ENCODE peak calls at places on chromosomes 7 and 10, in ten cellular contexts. One of them, this sample, is unnamed.

GRCh38 chr7:79820387-79820786 is 314.2 kb upstream of the GNAI1 start:
- DNase-seq in effector memory CD8-positive, alpha-beta T cell: no peak
- DNase-seq in activated T-cell treated with anti-CD3 and anti-CD28 coated beads, Interleukin-2, amount 50 U/mL, for 24 hours: no peak
- DNase-seq in NCI-H1417: peak; percentile 90
- DNase-seq in astrocyte: peak; percentile 48
- DNase-seq in activated gamma-delta T cell treated with Interleukin-2 at 50 U/mL for 16 hours: no peak
- DNase-seq in dermis microvascular lymphatic vessel endothelial cell: no peak
- DNase-seq in midbrain: peak; percentile 55
- DNase-seq in RWPE1: peak; percentile 10
- DNase-seq in HTR-8/SVneo: peak; percentile 0
- DNase-seq in this sample: peak; percentile 79

GRCh38 chr7:25952277-25953057 is 199.5 kb upstream of the NFE2L3 start:
- DNase-seq in effector memory CD8-positive, alpha-beta T cell: no peak
- DNase-seq in activated T-cell treated with anti-CD3 and anti-CD28 coated beads, Interleukin-2, amount 50 U/mL, for 24 hours: no peak
- DNase-seq in NCI-H1417: peak; percentile 91
- DNase-seq in astrocyte: no peak
- DNase-seq in activated gamma-delta T cell treated with Interleukin-2 at 50 U/mL for 16 hours: no peak
- DNase-seq in dermis microvascular lymphatic vessel endothelial cell: no peak
- DNase-seq in midbrain: no peak
- DNase-seq in RWPE1: no peak
- DNase-seq in HTR-8/SVneo: no peak
- DNase-seq in this sample: no peak

GRCh38 chr7:117124585-117125220 is 171.4 kb downstream of the ST7 start:
- DNase-seq in effector memory CD8-positive, alpha-beta T cell: peak; percentile 9
- DNase-seq in activated T-cell treated with anti-CD3 and anti-CD28 coated beads, Interleukin-2, amount 50 U/mL, for 24 hours: peak; percentile 53
- DNase-seq in NCI-H1417: peak; percentile 92
- DNase-seq in astrocyte: peak; percentile 95
- DNase-seq in activated gamma-delta T cell treated with Interleukin-2 at 50 U/mL for 16 hours: no peak
- DNase-seq in dermis microvascular lymphatic vessel endothelial cell: peak; percentile 99
- DNase-seq in midbrain: no peak
- DNase-seq in RWPE1: peak; percentile 37
- DNase-seq in HTR-8/SVneo: peak; percentile 29
- DNase-seq in this sample: peak; percentile 41

GRCh38 chr7:22632674-22633073 is 94.3 kb upstream of the IL6 start:
- DNase-seq in effector memory CD8-positive, alpha-beta T cell: no peak
- DNase-seq in activated T-cell treated with anti-CD3 and anti-CD28 coated beads, Interleukin-2, amount 50 U/mL, for 24 hours: no peak
- DNase-seq in NCI-H1417: no peak
- DNase-seq in astrocyte: peak; percentile 70
- DNase-seq in activated gamma-delta T cell treated with Interleukin-2 at 50 U/mL for 16 hours: no peak
- DNase-seq in dermis microvascular lymphatic vessel endothelial cell: peak; percentile 89
- DNase-seq in midbrain: no peak
- DNase-seq in RWPE1: no peak
- DNase-seq in HTR-8/SVneo: no peak
- DNase-seq in this sample: no peak

GRCh38 chr10:71456631-71457030 is 59.9 kb downstream of the CDH23 start:
- DNase-seq in effector memory CD8-positive, alpha-beta T cell: no peak
- DNase-seq in activated T-cell treated with anti-CD3 and anti-CD28 coated beads, Interleukin-2, amount 50 U/mL, for 24 hours: no peak
- DNase-seq in NCI-H1417: no peak
- DNase-seq in astrocyte: no peak
- DNase-seq in activated gamma-delta T cell treated with Interleukin-2 at 50 U/mL for 16 hours: no peak
- DNase-seq in dermis microvascular lymphatic vessel endothelial cell: no peak
- DNase-seq in midbrain: no peak
- DNase-seq in RWPE1: no peak
- DNase-seq in HTR-8/SVneo: no peak
- DNase-seq in this sample: no peak

GRCh38 chr7:155267023-155267422 is 30.7 kb upstream of the INSIG1 start:
- DNase-seq in effector memory CD8-positive, alpha-beta T cell: no peak
- DNase-seq in activated T-cell treated with anti-CD3 and anti-CD28 coated beads, Interleukin-2, amount 50 U/mL, for 24 hours: no peak
- DNase-seq in NCI-H1417: no peak
- DNase-seq in astrocyte: no peak
- DNase-seq in activated gamma-delta T cell treated with Interleukin-2 at 50 U/mL for 16 hours: no peak
- DNase-seq in dermis microvascular lymphatic vessel endothelial cell: no peak
- DNase-seq in midbrain: no peak
- DNase-seq in RWPE1: no peak
- DNase-seq in HTR-8/SVneo: no peak
- DNase-seq in this sample: no peak

GRCh38 chr7:79810945-79811344 is 323.7 kb upstream of the GNAI1 start:
- DNase-seq in effector memory CD8-positive, alpha-beta T cell: no peak
- DNase-seq in activated T-cell treated with anti-CD3 and anti-CD28 coated beads, Interleukin-2, amount 50 U/mL, for 24 hours: no peak
- DNase-seq in NCI-H1417: no peak
- DNase-seq in astrocyte: no peak
- DNase-seq in activated gamma-delta T cell treated with Interleukin-2 at 50 U/mL for 16 hours: no peak
- DNase-seq in dermis microvascular lymphatic vessel endothelial cell: no peak
- DNase-seq in midbrain: no peak
- DNase-seq in RWPE1: no peak
- DNase-seq in HTR-8/SVneo: no peak
- DNase-seq in this sample: no peak

GRCh38 chr10:87775766-87776165 is 42.3 kb downstream of the ATAD1 start:
- DNase-seq in effector memory CD8-positive, alpha-beta T cell: no peak
- DNase-seq in activated T-cell treated with anti-CD3 and anti-CD28 coated beads, Interleukin-2, amount 50 U/mL, for 24 hours: no peak
- DNase-seq in NCI-H1417: no peak
- DNase-seq in astrocyte: peak; percentile 20
- DNase-seq in activated gamma-delta T cell treated with Interleukin-2 at 50 U/mL for 16 hours: no peak
- DNase-seq in dermis microvascular lymphatic vessel endothelial cell: peak; percentile 60
- DNase-seq in midbrain: no peak
- DNase-seq in RWPE1: peak; percentile 10
- DNase-seq in HTR-8/SVneo: no peak
- DNase-seq in this sample: no peak

GRCh38 chr10:78756604-78757442 is 311.9 kb upstream of the ZMIZ1 start:
- DNase-seq in effector memory CD8-positive, alpha-beta T cell: no peak
- DNase-seq in activated T-cell treated with anti-CD3 and anti-CD28 coated beads, Interleukin-2, amount 50 U/mL, for 24 hours: peak; percentile 37
- DNase-seq in NCI-H1417: no peak
- DNase-seq in astrocyte: peak; percentile 97
- DNase-seq in activated gamma-delta T cell treated with Interleukin-2 at 50 U/mL for 16 hours: no peak
- DNase-seq in dermis microvascular lymphatic vessel endothelial cell: peak; percentile 98
- DNase-seq in midbrain: peak; percentile 69
- DNase-seq in RWPE1: peak; percentile 98
- DNase-seq in HTR-8/SVneo: peak; percentile 95
- DNase-seq in this sample: peak; percentile 94

This sample was measured in NCI-H226.